ENCODE peak calls at places on chromosomes 12 and 14, in ten cellular contexts. F is mesenchymal stem cell; A is hippocampal formation; L is NCI-H1417; P is T-helper 2 cell treated with Interferon-gamma antibody and Interleukin-4, amounts not matched to agents 5 μg/mL and 100 μg/mL, for 36 hours; C is fibroblast of pulmonary artery; X is NCI-H446 treated with DMSO at 0.1 percent for 48 hours; D is body of pancreas; O is HCEC 1CT; H is NCI-H2107. T is an unnamed sample.

GRCh38 chr14:61051046-61051445 is 70.0 kb downstream of the SLC38A6 start:
- DNase-seq in F (no peak), A (no peak), L (no peak), P (no peak), C (peak; percentile 48), X (no peak), D (no peak), O (no peak), H (no peak), T (no peak)

GRCh38 chr14:81219821-81220487 is 805 bp downstream of the GTF2A1 start:
- DNase-seq in F (no peak), A (no peak), L (peak; percentile 90), P (peak; percentile 44), C (no peak), X (no peak), D (peak; percentile 33), O (peak; percentile 19), H (peak; percentile 65), T (peak; percentile 60)

GRCh38 chr12:25694072-25694471 is 141.0 kb upstream of the LMNTD1 start:
- DNase-seq in F (peak; percentile 95), A (peak; percentile 4), L (no peak), P (no peak), C (peak; percentile 97), X (no peak), D (no peak), O (peak; percentile 68), H (no peak), T (peak; percentile 93)

GRCh38 chr12:104458645-104459555 is 2.2 kb downstream of the CHST11 start:
- DNase-seq in F (peak; percentile 45), A (no peak), L (peak; percentile 60), P (no peak), C (peak; percentile 38), X (no peak), D (no peak), O (no peak), H (no peak), T (no peak)

GRCh38 chr12:94262228-94263010 is 114.0 kb downstream of the PLXNC1 start:
- DNase-seq in F (peak; percentile 75), A (peak; percentile 70), L (no peak), P (peak; percentile 72), C (peak; percentile 98), X (no peak), D (peak; percentile 81), O (peak; percentile 89), H (peak; percentile 70), T (peak; percentile 96)

GRCh38 chr12:128969480-128970055 is 116.3 kb downstream of the GLT1D1 start:
- DNase-seq in F (no peak), A (peak; percentile 54), L (peak; percentile 99), P (peak; percentile 26), C (no peak), X (no peak), D (peak; percentile 49), O (no peak), H (peak; percentile 95), T (no peak)

GRCh38 chr12:11497995-11498394 is 102.6 kb upstream of the PRB2 start:
- DNase-seq in F (no peak), A (no peak), L (no peak), P (no peak), C (no peak), X (no peak), D (no peak), O (no peak), H (no peak), T (no peak)

GRCh38 chr14:24365600-24366374 is 2.2 kb upstream of the NFATC4 start:
- DNase-seq in F (peak; percentile 92), A (peak; percentile 40), L (peak; percentile 94), P (peak; percentile 29), C (peak; percentile 97), X (peak; percentile 12), D (peak; percentile 92), O (peak; percentile 84), H (peak; percentile 83), T (peak; percentile 97)

GRCh38 chr12:126389215-126389841 is 1324.1 kb downstream of the AACS start:
- DNase-seq in F (no peak), A (no peak), L (no peak), P (no peak), C (peak; percentile 85), X (no peak), D (no peak), O (no peak), H (no peak), T (peak; percentile 18)

GRCh38 chr12:1993341-1993740 is 10.9 kb downstream of the DCP1B start:
- DNase-seq in F (peak; percentile 98), A (no peak), L (no peak), P (no peak), C (peak; percentile 89), X (no peak), D (no peak), O (peak; percentile 97), H (no peak), T (peak; percentile 90)

T was measured in foreskin fibroblast.